ENCODE peak calls at places on chromosome 17, in nine cellular contexts. U is H1, B is NB4, P is A549, I is Peyer's patch, W is HCT116, L is uterus, T is tibial nerve, K is GM12891. M is an unnamed sample.

GRCh38 chr17:55295411-55296170 is 30.8 kb downstream of the HLF start:
- DNase-seq in U (peak; percentile 76), B (peak; percentile 45), P (peak; percentile 90), I (peak; percentile 23), W (peak; percentile 57), L (peak; percentile 60), T (peak; percentile 41), K (peak; percentile 25), M (peak; percentile 45)

GRCh38 chr17:83191388-83192160 is 112.2 kb downstream of the METRNL start:
- DNase-seq in U (no peak), B (no peak), P (no peak), I (peak; percentile 8), W (no peak), L (peak; percentile 10), T (peak; percentile 12), K (no peak), M (no peak)

GRCh38 chr17:44766409-44767038 is 7.7 kb downstream of the ADAM11 start:
- DNase-seq in U (no peak), B (no peak), P (no peak), I (no peak), W (no peak), L (no peak), T (no peak), K (no peak), M (no peak)

GRCh38 chr17:12691173-12691572 is 25.5 kb downstream of the MYOCD start:
- DNase-seq in U (no peak), B (no peak), P (no peak), I (no peak), W (no peak), L (peak; percentile 22), T (no peak), K (no peak), M (no peak)

GRCh38 chr17:12789075-12789975 is at the start of gene ARHGAP44:
- DNase-seq in U (peak; percentile 86), B (no peak), P (peak; percentile 64), I (peak; percentile 17), W (peak; percentile 46), L (peak; percentile 54), T (peak; percentile 15), K (peak; percentile 71), M (peak; percentile 16)

GRCh38 chr17:19579192-19579668 is 45.6 kb downstream of the SLC47A1 start:
- DNase-seq in U (peak; percentile 56), B (no peak), P (no peak), I (no peak), W (no peak), L (no peak), T (no peak), K (no peak), M (no peak)

GRCh38 chr17:51121620-51122472 is 1.2 kb upstream of the SPAG9 start:
- DNase-seq in U (peak; percentile 64), B (peak; percentile 94), P (peak; percentile 99), I (peak; percentile 74), W (peak; percentile 100), L (peak; percentile 88), T (peak; percentile 80), K (peak; percentile 25), M (peak; percentile 94)

GRCh38 chr17:68291836-68292688 is 767 bp downstream of the ARSG start:
- DNase-seq in U (peak; percentile 85), B (peak; percentile 99), P (peak; percentile 89), I (peak; percentile 92), W (peak; percentile 63), L (peak; percentile 28), T (peak; percentile 51), K (peak; percentile 82), M (peak; percentile 81)

GRCh38 chr17:56478836-56479447 is 114.6 kb upstream of the NOG start:
- DNase-seq in U (no peak), B (peak; percentile 56), P (peak; percentile 25), I (no peak), W (peak; percentile 58), L (no peak), T (no peak), K (no peak), M (peak; percentile 1)

GRCh38 chr17:1360975-1361374 is 39.0 kb downstream of the YWHAE start:
- DNase-seq in U (no peak), B (no peak), P (no peak), I (no peak), W (no peak), L (no peak), T (no peak), K (no peak), M (no peak)

GRCh38 chr17:65048441-65048840 is 8.1 kb downstream of the GNA13 start:
- DNase-seq in U (no peak), B (no peak), P (no peak), I (no peak), W (no peak), L (no peak), T (no peak), K (no peak), M (no peak)

GRCh38 chr17:59494757-59495368 is 70.5 kb upstream of the DHX40 start:
- DNase-seq in U (no peak), B (no peak), P (no peak), I (no peak), W (no peak), L (no peak), T (no peak), K (no peak), M (no peak)

GRCh38 chr17:39212200-39212810 is 12.2 kb downstream of the RPL19 start:
- DNase-seq in U (no peak), B (no peak), P (no peak), I (no peak), W (no peak), L (no peak), T (no peak), K (no peak), M (no peak)

GRCh38 chr17:39208136-39208535 is 8.1 kb downstream of the RPL19 start:
- DNase-seq in U (no peak), B (no peak), P (no peak), I (peak; percentile 32), W (no peak), L (no peak), T (no peak), K (no peak), M (no peak)

GRCh38 chr17:39209317-39210092 is 9.4 kb downstream of the RPL19 start:
- DNase-seq in U (peak; percentile 76), B (peak; percentile 75), P (no peak), I (peak; percentile 73), W (no peak), L (peak; percentile 79), T (peak; percentile 37), K (no peak), M (peak; percentile 34)

GRCh38 chr17:39210093-39210434 is 10.0 kb downstream of the RPL19 start:
- DNase-seq in U (no peak), B (no peak), P (no peak), I (no peak), W (no peak), L (no peak), T (no peak), K (no peak), M (no peak)

DNA sequence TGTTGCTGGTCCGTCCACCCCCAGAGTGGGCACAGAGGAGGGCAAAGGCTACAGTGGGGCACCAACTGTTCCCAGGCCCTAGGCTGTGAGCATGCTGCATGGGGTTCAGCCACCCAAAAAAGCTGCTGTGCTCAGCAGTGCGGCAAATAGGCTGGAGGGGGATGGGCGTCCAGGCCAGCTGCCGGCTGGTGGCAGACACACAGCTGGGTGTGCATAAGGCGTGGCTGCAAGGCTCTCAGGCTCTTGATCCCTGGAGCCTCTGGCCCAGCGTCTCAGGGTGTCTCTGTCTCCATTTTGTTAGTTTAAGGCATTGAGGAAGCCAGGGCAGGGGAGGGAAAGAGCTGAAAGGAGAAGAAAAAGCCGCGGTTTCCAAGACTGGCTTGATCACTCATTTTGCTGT is 8.8 kb downstream of the RPL19 start:
- DNase-seq in U (no peak), B (peak; percentile 73), P (no peak), I (peak; percentile 83), W (no peak), L (no peak), T (no peak), K (peak; percentile 81), M (no peak)
- TF ChIP-seq POLR2A in U (no peak), B (no peak), P (no peak), I (no peak), W (no peak), L (no peak), T (no peak), K (no peak), M (no peak)

DNA sequence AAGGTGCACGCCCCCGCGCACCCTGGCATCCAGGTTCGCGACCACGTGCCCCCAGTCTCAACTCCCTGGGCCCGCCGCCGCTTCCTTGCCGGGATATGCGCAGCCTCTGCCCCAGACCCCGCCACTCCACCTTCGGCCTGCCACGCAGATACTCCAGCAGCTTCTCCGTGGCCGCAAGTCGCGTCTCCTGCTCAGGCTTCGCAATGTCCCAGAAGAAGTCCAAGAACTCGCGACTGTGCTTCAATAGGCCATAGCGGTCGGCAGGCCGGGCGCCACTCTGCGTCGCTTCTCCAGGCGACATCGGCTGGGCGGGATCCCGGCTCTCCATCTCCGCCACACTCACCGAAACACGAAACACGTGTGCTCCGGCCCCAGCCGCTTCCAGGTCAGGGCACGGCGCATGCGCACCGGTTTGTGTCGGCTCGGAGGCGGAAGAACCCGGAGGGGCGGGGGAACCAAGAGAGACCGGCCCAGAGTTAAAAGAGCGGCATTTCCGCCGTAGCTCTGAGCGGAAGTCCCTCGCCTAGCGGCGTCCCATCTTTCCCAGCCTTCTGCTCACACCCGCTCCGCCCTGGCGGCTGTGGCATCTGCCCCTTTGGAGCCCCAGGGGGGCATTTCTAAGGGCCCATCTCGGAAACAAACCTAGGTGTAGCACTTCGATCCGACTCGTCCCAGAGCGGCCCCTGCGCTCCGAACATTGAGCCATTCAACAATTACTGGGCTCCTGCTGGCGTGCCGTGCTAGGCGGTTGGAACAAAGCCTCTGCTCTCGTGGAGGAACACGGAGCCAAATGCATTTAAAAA is at the start of gene MYBBP1A:
- DNase-seq in U (peak; percentile 96), B (peak; percentile 93), P (peak; percentile 100), I (peak; percentile 98), W (peak; percentile 86), L (peak; percentile 96), T (peak; percentile 95), K (peak; percentile 100), M (peak; percentile 95)
- TF ChIP-seq POLR2A in U (no peak), B (peak; percentile 86), P (peak; percentile 91), I (peak; percentile 66), W (peak; percentile 91), L (peak; percentile 50), T (peak; percentile 54), K (peak; percentile 96), M (peak; percentile 84)

GRCh38 chr17:75147878-75148546 is 6.3 kb downstream of the JPT1 start:
- DNase-seq in U (no peak), B (no peak), P (no peak), I (peak; percentile 11), W (no peak), L (no peak), T (no peak), K (no peak), M (no peak)
- TF ChIP-seq POLR2A in U (no peak), B (no peak), P (no peak), I (no peak), W (no peak), L (no peak), T (no peak), K (no peak), M (no peak)

DNA sequence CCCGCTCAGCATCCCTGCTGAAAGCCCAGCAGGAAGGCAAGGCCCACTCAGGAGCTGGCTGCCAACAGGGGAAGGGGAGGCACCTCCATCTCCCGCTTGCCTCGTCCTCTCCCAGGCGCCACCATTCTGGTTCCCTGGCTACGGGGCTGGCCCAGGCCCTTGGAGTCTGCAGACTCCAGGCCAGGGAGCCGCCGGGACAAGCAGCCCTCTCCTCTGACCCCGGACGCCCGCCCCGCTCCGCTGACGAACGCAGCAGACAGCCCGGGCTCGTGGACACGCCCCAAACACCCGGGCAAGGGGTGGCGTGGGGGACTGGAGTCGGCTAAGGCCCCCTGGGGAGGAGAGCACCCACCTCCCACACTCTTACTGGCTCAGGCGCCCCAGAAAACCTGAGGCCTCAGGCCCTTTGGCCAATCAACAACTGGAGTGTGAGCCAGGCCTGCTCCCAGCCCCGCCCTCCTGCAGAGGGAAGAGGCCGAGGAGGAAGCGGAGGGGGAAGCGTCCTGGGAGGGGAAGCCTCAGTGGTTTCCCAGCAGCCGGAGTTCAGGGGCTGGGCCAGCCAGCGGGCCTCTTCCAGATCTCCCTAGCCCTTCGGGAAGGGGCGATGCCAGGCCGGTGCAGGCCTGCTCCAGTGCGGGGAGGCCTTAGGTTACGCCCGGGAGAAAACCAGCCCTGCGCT is 4.2 kb downstream of the MNT start:
- DNase-seq in U (peak; percentile 89), B (peak; percentile 96), P (peak; percentile 86), I (peak; percentile 80), W (peak; percentile 93), L (peak; percentile 96), T (peak; percentile 91), K (no peak), M (peak; percentile 87)
- TF ChIP-seq POLR2A in U (no peak), B (no peak), P (peak; percentile 25), I (peak; percentile 40), W (no peak), L (peak; percentile 73), T (peak; percentile 82), K (no peak), M (no peak)

M was measured in erythroblast.